ENCODE peak calls at places on chromosomes 3 and 15, in four cellular contexts. J, N, B and O are unnamed samples. For H3K4me1, the result is how much of the 10 kb centered on the place peaks cover.

GRCh38 chr3:67580430-67581000 is 73.9 kb downstream of the SUCLG2 start:
- DNase-seq in J (no peak), B (no peak), N (no peak), O (no peak)

GRCh38 chr3:168453623-168454022 is 357.9 kb upstream of the GOLIM4 start:
- DNase-seq in J (no peak), B (no peak), N (no peak), O (no peak)

GRCh38 chr3:61774279-61774890 is 213.0 kb downstream of the PTPRG start:
- DNase-seq in N (no peak), B (no peak), J (no peak), O (no peak)

GRCh38 chr15:29935296-29936020 is 113.2 kb upstream of the TJP1 start:
- DNase-seq in B (no peak), N (no peak), J (no peak), O (no peak)

GRCh38 chr3:104941785-104942184 is 424.9 kb upstream of the ALCAM start:
- DNase-seq in B (no peak), J (no peak), N (no peak), O (no peak)

GRCh38 chr3:32193101-32193500 is 45.4 kb upstream of the CMTM8 start:
- DNase-seq in B (no peak), N (no peak), J (no peak), O (no peak)

GRCh38 chr3:56919797-56920195 is 118.0 kb upstream of the ARHGEF3 start:
- DNase-seq in N (no peak), J (no peak), B (no peak), O (no peak)

GRCh38 chr15:85397151-85397550 is 16.7 kb downstream of the AKAP13 start:
- DNase-seq in J (no peak), N (no peak), B (no peak), O (no peak)

GRCh38 chr3:40248591-40248990 is 60.9 kb upstream of the EIF1B start:
- DNase-seq in B (no peak), N (no peak), J (no peak), O (no peak)

GRCh38 chr3:83317605-83318004 is 1556.2 kb upstream of the GBE1 start:
- DNase-seq in N (no peak), B (no peak), J (no peak), O (no peak)

GRCh38 chr15:65195542-65196026 is 10.4 kb upstream of the CLPX start:
- DNase-seq in N (no peak), J (no peak), B (no peak), O (no peak)

GRCh38 chr3:149044329-149045083 is 41.8 kb downstream of the HLTF start:
- DNase-seq in J (no peak), B (no peak), N (no peak), O (no peak)

GRCh38 chr15:66615846-66616245 is 50.0 kb upstream of the LCTL start:
- DNase-seq in B (no peak), N (no peak), J (no peak), O (no peak)

GRCh38 chr3:46673151-46674030 is 20.1 kb downstream of the ALS2CL start:
- DNase-seq in N (peak), B (no peak), J (no peak), O (peak)

GRCh38 chr3:184240384-184241140 is 8.2 kb downstream of the ALG3 start:
- DNase-seq in N (no peak), B (no peak), J (no peak), O (no peak)

GRCh38 chr15:48244923-48245322 is 38.8 kb downstream of the SLC12A1 start:
- DNase-seq in B (no peak), N (no peak), J (no peak), O (no peak)

GRCh38 chr15:90044191-90044590 is 43.1 kb downstream of the ZNF710 start:
- DNase-seq in B (no peak), N (peak), J (no peak), O (no peak)

GRCh38 chr15:31271224-31271635 is 55.4 kb upstream of the KLF13 start:
- DNase-seq in J (peak), B (no peak), N (no peak), O (no peak)

GRCh38 chr3:67109651-67110204 is 111.6 kb downstream of the KBTBD8 start:
- DNase-seq in B (peak), N (no peak), J (no peak), O (no peak)

GRCh38 chr3:99607151-99607550 is 31.2 kb upstream of the COL8A1 start:
- DNase-seq in B (no peak), J (no peak), N (no peak), O (no peak)

GRCh38 chr15:75775296-75776074 is 62.8 kb upstream of the CSPG4 start:
- DNase-seq in B (peak), J (no peak), N (no peak), O (no peak)

GRCh38 chr3:56917740-56918568 is 116.2 kb upstream of the ARHGEF3 start:
- DNase-seq in B (no peak), N (no peak), J (no peak), O (no peak)

GRCh38 chr3:127532561-127533203 is 57.9 kb downstream of the TPRA1 start:
- DNase-seq in N (no peak), J (no peak), B (no peak), O (no peak)

GRCh38 chr3:137191133-137191923 is 233.5 kb downstream of the IL20RB start:
- DNase-seq in N (no peak), J (no peak), B (no peak), O (no peak)

GRCh38 chr3:188792788-188793187 is 379.0 kb upstream of the TPRG1 start:
- DNase-seq in B (no peak), J (no peak), N (no peak), O (no peak)

GRCh38 chr3:154243353-154243752 is 80.9 kb downstream of the DHX36 start:
- DNase-seq in J (no peak), B (no peak), N (no peak), O (no peak)

GRCh38 chr3:128438488-128439072 is 28.1 kb downstream of the DNAJB8 start:
- DNase-seq in N (peak), B (no peak), J (no peak), O (no peak)

GRCh38 chr3:133669949-133670524 is 8.3 kb upstream of the TOPBP1 start:
- DNase-seq in N (no peak), B (no peak), J (no peak), O (no peak)

GRCh38 chr3:122004123-122004522 is 17.9 kb downstream of the ILDR1 start:
- DNase-seq in N (no peak), B (no peak), J (no peak), O (no peak)

GRCh38 chr3:129651316-129652202 is 45.1 kb upstream of the PLXND1 start:
- DNase-seq in B (peak), J (no peak), N (peak), O (no peak)

GRCh38 chr3:88133711-88134263 is 16.0 kb upstream of the C3orf38 start:
- DNase-seq in N (no peak), J (no peak), B (no peak), O (no peak)

GRCh38 chr15:74725845-74726773 is 781 bp upstream of the CYP1A1 start:
- DNase-seq in B (no peak), J (peak), N (peak), O (no peak)

GRCh38 chr3:107235193-107235922 is 141.9 kb upstream of the CCDC54 start:
- DNase-seq in B (no peak), J (no peak), N (no peak), O (no peak)

GRCh38 chr3:85254738-85255137 is 295.9 kb downstream of the CADM2 start:
- DNase-seq in J (no peak), N (no peak), B (no peak), O (no peak)

GRCh38 chr3:58353722-58354553 is 21.2 kb downstream of the PXK start:
- DNase-seq in J (no peak), B (no peak), N (no peak), O (no peak)

GRCh38 chr3:50622881-50623280 is 5.9 kb downstream of the MAPKAPK3 start:
- DNase-seq in N (no peak), J (no peak), B (no peak), O (no peak)
- H3K4me1 ChIP-seq in N (under half), J (half or more), B (half or more), O (under half)

DNA sequence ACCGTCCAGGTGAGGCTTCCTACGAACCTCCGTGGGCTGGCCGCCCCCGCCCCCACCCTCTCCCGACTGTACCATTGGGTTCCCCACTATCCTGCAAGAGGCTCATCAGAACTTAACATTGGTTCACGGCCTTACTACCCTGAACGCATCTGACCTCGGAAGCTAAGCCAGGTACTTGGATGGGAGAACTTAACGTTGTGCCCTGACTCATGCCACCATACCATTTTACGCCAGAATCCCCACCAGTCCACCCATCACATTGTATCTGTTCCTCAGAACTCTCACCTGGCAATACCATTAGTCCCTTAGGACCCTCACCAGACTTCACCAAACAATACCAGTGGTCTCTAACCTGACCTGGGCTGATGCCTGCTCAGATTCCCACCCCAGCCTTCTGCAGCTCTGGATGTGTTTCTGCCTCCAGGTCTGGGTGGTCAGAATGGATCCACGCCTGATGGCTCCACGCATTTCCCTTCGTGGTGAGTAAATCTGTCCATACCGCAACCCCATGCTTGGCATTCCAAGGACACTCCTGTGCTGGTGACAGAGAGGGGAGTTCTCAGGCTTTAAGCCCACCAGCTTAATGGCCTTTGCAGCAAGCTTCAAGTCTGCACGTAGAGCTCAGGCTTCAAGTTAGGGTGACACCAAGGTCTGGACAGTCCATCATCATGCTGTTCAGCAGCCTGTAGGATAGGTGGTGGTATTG is 562 bp downstream of the TCTA start:
- DNase-seq in N (peak), B (no peak), J (no peak), O (no peak)
- H3K4me1 ChIP-seq in N (under half), B (under half), J (under half), O (under half)

GRCh38 chr3:194686816-194687637 is 1.3 kb downstream of the FAM43A start:
- DNase-seq in J (peak), N (peak), B (no peak), O (peak)

GRCh38 chr3:194686414-194686815 is 732 bp downstream of the FAM43A start:
- DNase-seq in J (no peak), B (no peak), N (no peak), O (no peak)

GRCh38 chr3:194688946-194689345 is 3.3 kb downstream of the FAM43A start:
- DNase-seq in N (no peak), J (no peak), B (no peak), O (no peak)

GRCh38 chr3:194688207-194688711 is 2.6 kb downstream of the FAM43A start:
- DNase-seq in J (peak), B (no peak), N (no peak), O (peak)

DNA sequence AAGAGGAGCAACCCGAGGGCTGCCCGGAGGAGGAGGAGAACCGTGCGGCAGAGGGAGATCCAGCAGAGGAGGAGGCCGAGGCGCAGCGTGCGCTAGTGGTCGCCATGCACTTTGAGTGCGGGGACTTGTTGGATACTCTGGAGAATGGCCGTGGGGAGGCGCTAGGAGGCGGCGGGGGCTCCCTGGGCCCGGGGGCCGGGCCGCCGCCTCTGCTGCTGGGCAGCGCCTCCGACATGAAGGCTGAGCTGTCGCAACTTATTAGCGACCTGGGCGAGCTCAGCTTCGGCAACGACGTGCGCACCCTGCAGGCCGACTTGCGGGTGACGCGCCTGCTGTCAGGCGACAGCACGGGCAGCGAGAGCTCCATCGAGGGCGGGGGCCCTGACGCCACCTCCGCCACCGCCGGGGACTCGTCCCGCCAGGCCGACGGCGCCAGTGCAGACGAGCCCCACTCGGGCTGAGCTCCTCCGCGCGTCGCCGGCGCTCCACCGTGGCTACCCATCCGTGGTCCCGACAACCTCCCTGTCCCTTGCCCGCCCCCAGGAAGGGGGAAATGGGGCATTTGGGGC is 2.0 kb downstream of the FAM43A start:
- DNase-seq in J (peak), B (no peak), N (peak), O (peak)
- H3K4me1 ChIP-seq in J (under half), B (under half), N (under half), O (half or more)

DNA sequence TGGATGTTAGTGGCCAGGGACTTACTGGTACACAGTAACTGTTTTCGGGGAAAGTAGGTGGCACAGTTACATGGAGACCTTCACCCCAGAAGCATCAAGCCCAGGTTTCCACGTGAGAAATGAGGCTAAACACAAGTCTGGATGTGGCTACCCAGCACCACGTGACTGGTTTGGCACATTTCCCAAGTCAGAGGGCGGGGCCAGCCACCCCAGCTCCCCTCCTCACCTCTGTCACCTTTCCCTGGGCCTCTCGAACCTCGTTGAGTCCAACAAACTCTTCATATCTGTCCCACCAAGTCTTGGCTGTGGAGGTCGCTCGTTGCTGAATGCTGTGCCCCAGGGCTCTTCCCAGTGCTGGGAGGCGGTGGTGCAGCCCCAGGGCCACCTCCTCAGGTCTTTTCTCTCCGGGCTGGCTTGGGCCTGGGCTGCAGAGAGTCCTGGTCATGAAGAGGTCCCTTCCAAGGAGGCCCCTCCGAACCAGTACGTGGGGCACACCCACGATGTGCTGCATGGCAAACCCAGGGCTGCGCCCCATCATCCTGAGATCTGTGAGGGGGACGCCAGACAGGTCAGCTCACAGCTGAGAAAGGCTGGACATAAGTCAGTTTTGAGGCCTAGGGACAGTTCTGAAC is 4.8 kb upstream of the PLXNB1 start:
- DNase-seq in B (no peak), J (no peak), N (peak), O (no peak)
- H3K4me1 ChIP-seq in B (under half), J (under half), N (under half), O (under half)

GRCh38 chr3:71443332-71443731 is 140.2 kb downstream of the FOXP1 start:
- DNase-seq in J (no peak), N (no peak), B (no peak), O (no peak)
- H3K4me1 ChIP-seq in J (under half), N (under half), B (under half), O (under half)

DNA sequence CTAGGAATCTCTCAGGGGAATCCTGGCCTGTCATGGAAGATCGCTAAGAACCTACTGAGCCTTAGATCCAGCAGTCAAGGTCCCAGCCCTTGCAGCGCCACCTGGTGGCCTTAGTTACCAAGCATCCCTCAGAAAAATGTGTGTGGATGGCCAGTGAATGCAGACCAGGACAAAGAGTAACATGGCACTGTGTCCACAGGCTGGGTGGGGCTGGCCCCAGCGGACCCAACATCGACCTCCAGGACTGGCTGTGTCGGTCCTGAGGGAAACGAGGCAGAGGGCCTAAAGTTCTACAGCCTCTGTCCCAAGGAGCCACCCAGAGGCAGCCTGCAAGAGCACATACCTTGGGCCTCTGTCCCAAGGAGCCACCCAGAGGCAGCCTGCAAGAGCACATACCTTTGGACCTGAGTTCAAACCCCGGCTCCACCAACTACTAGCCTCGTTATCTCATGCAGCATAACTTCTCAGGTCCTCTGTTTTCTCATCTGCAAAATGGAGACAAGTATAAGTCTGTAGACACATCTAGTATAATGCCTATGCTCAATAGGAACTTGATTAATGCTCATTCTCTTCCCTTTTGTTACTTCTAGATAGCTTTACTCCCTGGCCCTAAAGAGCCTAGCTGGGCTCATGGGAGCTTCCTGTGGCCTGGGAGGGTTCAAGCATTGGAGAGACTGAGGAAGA is 57.5 kb upstream of the HERC1 start:
- DNase-seq in J (peak), B (peak), N (peak), O (peak)
- H3K4me1 ChIP-seq in J (under half), B (under half), N (under half), O (half or more)

DNA sequence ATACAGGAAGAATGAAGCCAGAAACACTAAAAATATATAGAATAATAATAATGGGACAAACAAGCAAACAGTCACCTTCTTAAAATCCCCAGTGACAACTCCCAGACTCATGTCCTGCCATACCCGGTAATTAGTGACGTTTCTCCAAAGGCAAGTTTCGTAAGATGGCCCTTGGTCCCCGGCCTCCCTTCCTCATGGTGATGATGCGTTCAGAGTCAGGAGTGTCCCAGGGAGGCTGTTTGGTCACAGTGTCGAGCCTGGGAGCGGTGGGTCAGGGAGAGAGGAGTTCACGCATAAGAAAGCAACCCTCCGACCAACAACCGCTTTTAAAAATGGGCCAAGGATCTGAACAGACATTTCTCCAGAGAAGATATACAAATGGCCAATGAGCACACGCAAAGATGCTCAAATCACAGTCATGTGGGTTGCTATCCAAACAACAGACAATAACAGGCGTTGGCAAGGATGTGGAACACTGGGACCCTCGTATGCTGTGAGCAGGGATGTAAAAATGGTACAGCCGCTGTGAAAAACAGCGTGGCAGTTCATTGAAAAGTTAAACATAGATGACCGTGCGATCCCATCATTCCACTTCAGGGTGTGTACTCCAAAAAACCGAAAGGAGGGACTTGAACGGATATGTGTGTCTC is 6.5 kb upstream of the LRRC15 start:
- DNase-seq in N (no peak), J (no peak), B (no peak), O (no peak)
- H3K4me1 ChIP-seq in N (under half), J (under half), B (under half), O (under half)